ENCODE peak calls at places on chromosomes 3 and 15, in eight cellular contexts. E, S, F, P, U, Y, L and K are unnamed samples.

GRCh38 chr3:13546667-13547171 is 2.2 kb upstream of the FBLN2 start:
- DNase-seq in E (no peak), S (peak), F (no peak), P (peak), U (no peak), Y (no peak), L (no peak), K (peak)

GRCh38 chr15:73679964-73680363 is 4.2 kb upstream of the CD276 start:
- DNase-seq in E (no peak), S (no peak), F (no peak), P (no peak), U (no peak), Y (no peak), L (no peak), K (no peak)

GRCh38 chr3:110343945-110344344 is 727.7 kb upstream of the NECTIN3 start:
- DNase-seq in E (no peak), S (no peak), F (no peak), P (no peak), U (no peak), Y (no peak), L (no peak), K (peak)

GRCh38 chr3:182115328-182116045 is 403.8 kb downstream of the SOX2 start:
- DNase-seq in E (no peak), S (no peak), F (no peak), P (no peak), U (no peak), Y (no peak), L (no peak), K (no peak)

GRCh38 chr3:15647629-15648167 is 46.2 kb downstream of the BTD start:
- DNase-seq in E (no peak), S (peak), F (no peak), P (no peak), U (no peak), Y (peak), L (no peak), K (no peak)

GRCh38 chr3:136380530-136380929 is 130.4 kb downstream of the PCCB start:
- DNase-seq in E (no peak), S (peak), F (no peak), P (no peak), U (no peak), Y (no peak), L (no peak), K (peak)

GRCh38 chr3:184741798-184742675 is 30.2 kb upstream of the MAGEF1 start:
- DNase-seq in E (no peak), S (no peak), F (no peak), P (no peak), U (no peak), Y (no peak), L (peak), K (no peak)

GRCh38 chr15:40150163-40150925 is 10.5 kb upstream of the BUB1B start:
- DNase-seq in E (no peak), S (peak), F (peak), P (no peak), U (no peak), Y (no peak), L (no peak), K (peak)

GRCh38 chr3:73137736-73138403 is 76.4 kb downstream of the EBLN2 start:
- DNase-seq in E (no peak), S (no peak), F (no peak), P (no peak), U (no peak), Y (no peak), L (no peak), K (no peak)